ENCODE peak calls at places on chromosomes 16 and 17, in ten cellular contexts. N is posterior cingulate gyrus; O is ELR; X is NCI-H774; D is stimulated activated CD4-positive, alpha-beta T cell treated with anti-CD3 and anti-CD28 coated beads, Interleukin-1b, Interleukin-23, amount 100 ng/mL, for 1 hour; M is kidney; W is activated CD4-positive, alpha-beta T cell treated with anti-CD3 and anti-CD28 coated beads, Interleukin-2, amount 50 U/mL, for 1 hour; F is skeletal muscle cell; J is GM12865; C is anterior cingulate cortex. Q is an unnamed sample.

GRCh38 chr17:60165976-60166375 is 16.2 kb downstream of the CA4 start:
- DNase-seq in X (no peak), M (no peak), D (no peak), O (no peak), J (peak; percentile 54), C (no peak), W (no peak), N (peak; percentile 22), F (no peak), Q (no peak)

GRCh38 chr16:19071811-19072777 is 4.7 kb downstream of the COQ7 start:
- DNase-seq in N (peak; percentile 91), W (peak; percentile 55), F (no peak), O (peak; percentile 64), X (no peak), D (peak; percentile 27), C (peak; percentile 33), J (peak; percentile 61), M (no peak), Q (no peak)

GRCh38 chr17:74474043-74474792 is 7.8 kb downstream of the CD300A start:
- DNase-seq in C (no peak), X (no peak), J (no peak), W (no peak), D (no peak), N (peak; percentile 35), M (no peak), F (no peak), O (no peak), Q (no peak)

GRCh38 chr17:2854662-2855061 is 58.4 kb downstream of the RAP1GAP2 start:
- DNase-seq in D (no peak), N (no peak), C (no peak), W (no peak), O (no peak), F (no peak), J (no peak), M (peak; percentile 70), X (no peak), Q (no peak)

GRCh38 chr17:75010683-75011406 is 1.6 kb upstream of the MRPL58 start:
- DNase-seq in F (no peak), O (peak; percentile 53), C (peak; percentile 36), N (peak; percentile 89), W (no peak), M (peak; percentile 69), D (no peak), X (peak; percentile 82), J (no peak), Q (peak; percentile 98)

GRCh38 chr17:42571435-42572225 is 4.7 kb downstream of the MLX start:
- DNase-seq in C (no peak), J (no peak), N (peak; percentile 29), O (no peak), X (no peak), W (no peak), M (no peak), D (no peak), F (no peak), Q (no peak)

GRCh38 chr17:64115871-64116534 is 13.9 kb downstream of the ERN1 start:
- DNase-seq in N (no peak), C (no peak), W (no peak), M (no peak), O (peak; percentile 95), F (peak; percentile 60), X (no peak), D (no peak), J (no peak), Q (no peak)

GRCh38 chr17:41785091-41785875 is 1.2 kb downstream of the JUP start:
- DNase-seq in D (no peak), C (no peak), W (no peak), M (no peak), N (no peak), F (no peak), O (no peak), X (no peak), J (no peak), Q (no peak)

GRCh38 chr17:65537845-65538678 is 23.4 kb downstream of the AXIN2 start:
- DNase-seq in D (peak; percentile 36), O (no peak), N (peak; percentile 90), M (no peak), F (no peak), W (peak; percentile 67), C (no peak), J (no peak), X (no peak), Q (no peak)

GRCh38 chr17:2792541-2793169 is 3.6 kb upstream of the RAP1GAP2 start:
- DNase-seq in X (no peak), O (no peak), J (peak; percentile 45), W (peak; percentile 37), M (peak; percentile 65), D (no peak), F (no peak), N (peak; percentile 62), C (no peak), Q (no peak)

GRCh38 chr16:8751481-8752311 is 45.7 kb downstream of the TMEM186 start:
- DNase-seq in X (no peak), M (no peak), J (no peak), N (no peak), F (peak; percentile 26), O (peak; percentile 61), D (no peak), W (no peak), C (no peak), Q (no peak)

Q was measured in cerebellar nuclear complex.